ENCODE peak calls at places on chromosomes 16 and 17, in five cellular contexts. One of them, this sample, is unnamed.

GRCh38 chr16:30398660-30399434 is 3.6 kb downstream of the ZNF48 start:
- DNase-seq in OCI-LY7: no peak
- DNase-seq in fibroblast of pulmonary artery: no peak
- DNase-seq in foreskin fibroblast: no peak
- DNase-seq in CD8-positive, alpha-beta T cell: no peak
- DNase-seq in this sample: no peak

GRCh38 chr16:814974-815373 is 14.4 kb upstream of the GNG13 start:
- DNase-seq in CD8-positive, alpha-beta T cell: no peak
- DNase-seq in fibroblast of pulmonary artery: no peak
- DNase-seq in OCI-LY7: no peak
- DNase-seq in foreskin fibroblast: peak; percentile 61
- DNase-seq in this sample: peak; percentile 72

GRCh38 chr17:6539871-6540270 is 16.5 kb downstream of the PITPNM3 start:
- DNase-seq in OCI-LY7: no peak
- DNase-seq in fibroblast of pulmonary artery: no peak
- DNase-seq in CD8-positive, alpha-beta T cell: no peak
- DNase-seq in foreskin fibroblast: no peak
- DNase-seq in this sample: no peak

GRCh38 chr17:72039490-72039889 is 81.3 kb upstream of the SOX9 start:
- DNase-seq in OCI-LY7: no peak
- DNase-seq in foreskin fibroblast: no peak
- DNase-seq in fibroblast of pulmonary artery: no peak
- DNase-seq in CD8-positive, alpha-beta T cell: no peak
- DNase-seq in this sample: no peak

GRCh38 chr17:56679148-56679766 is 85.8 kb downstream of the NOG start:
- DNase-seq in foreskin fibroblast: peak; percentile 69
- DNase-seq in fibroblast of pulmonary artery: peak; percentile 41
- DNase-seq in OCI-LY7: peak; percentile 4
- DNase-seq in CD8-positive, alpha-beta T cell: no peak
- DNase-seq in this sample: peak; percentile 53

GRCh38 chr17:8991514-8992285 is 26.2 kb upstream of the PIK3R5 start:
- DNase-seq in foreskin fibroblast: peak; percentile 72
- DNase-seq in CD8-positive, alpha-beta T cell: peak; percentile 75
- DNase-seq in fibroblast of pulmonary artery: peak; percentile 72
- DNase-seq in OCI-LY7: peak; percentile 63
- DNase-seq in this sample: peak; percentile 82

GRCh38 chr17:6346387-6346786 is 88.5 kb downstream of the AIPL1 start:
- DNase-seq in foreskin fibroblast: no peak
- DNase-seq in OCI-LY7: no peak
- DNase-seq in fibroblast of pulmonary artery: no peak
- DNase-seq in CD8-positive, alpha-beta T cell: no peak
- DNase-seq in this sample: no peak

GRCh38 chr16:15502041-15502725 is 67.8 kb downstream of the BMERB1 start:
- DNase-seq in fibroblast of pulmonary artery: peak; percentile 87
- DNase-seq in foreskin fibroblast: peak; percentile 93
- DNase-seq in OCI-LY7: no peak
- DNase-seq in CD8-positive, alpha-beta T cell: no peak
- DNase-seq in this sample: peak; percentile 98

GRCh38 chr16:84643677-84644076 is 4.6 kb upstream of the KLHL36 start:
- DNase-seq in fibroblast of pulmonary artery: no peak
- DNase-seq in OCI-LY7: peak; percentile 89
- DNase-seq in CD8-positive, alpha-beta T cell: no peak
- DNase-seq in foreskin fibroblast: peak; percentile 49
- DNase-seq in this sample: no peak

GRCh38 chr17:4768281-4768680 is 3.4 kb upstream of the TM4SF5 start:
- DNase-seq in OCI-LY7: no peak
- DNase-seq in CD8-positive, alpha-beta T cell: no peak
- DNase-seq in fibroblast of pulmonary artery: no peak
- DNase-seq in foreskin fibroblast: no peak
- DNase-seq in this sample: no peak

GRCh38 chr16:75584108-75584507 is 17.9 kb downstream of the GABARAPL2 start:
- DNase-seq in fibroblast of pulmonary artery: no peak
- DNase-seq in OCI-LY7: peak; percentile 37
- DNase-seq in foreskin fibroblast: no peak
- DNase-seq in CD8-positive, alpha-beta T cell: no peak
- DNase-seq in this sample: no peak

GRCh38 chr17:62822080-62822904 is 14.2 kb upstream of the MARCHF10 start:
- DNase-seq in foreskin fibroblast: no peak
- DNase-seq in CD8-positive, alpha-beta T cell: no peak
- DNase-seq in fibroblast of pulmonary artery: peak; percentile 79
- DNase-seq in OCI-LY7: no peak
- DNase-seq in this sample: peak; percentile 64

GRCh38 chr16:8852534-8852933 is 16.3 kb downstream of the CARHSP1 start:
- DNase-seq in OCI-LY7: no peak
- DNase-seq in foreskin fibroblast: peak; percentile 27
- DNase-seq in CD8-positive, alpha-beta T cell: no peak
- DNase-seq in fibroblast of pulmonary artery: no peak
- DNase-seq in this sample: no peak

GRCh38 chr17:81295678-81296381 is 723 bp upstream of the SLC38A10 start:
- DNase-seq in OCI-LY7: peak; percentile 89
- DNase-seq in foreskin fibroblast: peak; percentile 66
- DNase-seq in CD8-positive, alpha-beta T cell: peak; percentile 52
- DNase-seq in fibroblast of pulmonary artery: peak; percentile 46
- DNase-seq in this sample: peak; percentile 56

GRCh38 chr17:79981661-79982101 is 54.0 kb downstream of the TBC1D16 start:
- DNase-seq in foreskin fibroblast: no peak
- DNase-seq in OCI-LY7: no peak
- DNase-seq in CD8-positive, alpha-beta T cell: no peak
- DNase-seq in fibroblast of pulmonary artery: no peak
- DNase-seq in this sample: no peak

GRCh38 chr16:50299508-50300105 is 33.3 kb downstream of the ADCY7 start:
- DNase-seq in OCI-LY7: no peak
- DNase-seq in fibroblast of pulmonary artery: no peak
- DNase-seq in CD8-positive, alpha-beta T cell: no peak
- DNase-seq in foreskin fibroblast: no peak
- DNase-seq in this sample: no peak

GRCh38 chr16:22353188-22353919 is 21.1 kb downstream of the CDR2 start:
- DNase-seq in fibroblast of pulmonary artery: peak; percentile 80
- DNase-seq in OCI-LY7: no peak
- DNase-seq in CD8-positive, alpha-beta T cell: peak; percentile 30
- DNase-seq in foreskin fibroblast: peak; percentile 72
- DNase-seq in this sample: peak; percentile 83

GRCh38 chr16:15477802-15478201 is 43.4 kb downstream of the BMERB1 start:
- DNase-seq in CD8-positive, alpha-beta T cell: no peak
- DNase-seq in foreskin fibroblast: no peak
- DNase-seq in fibroblast of pulmonary artery: no peak
- DNase-seq in OCI-LY7: no peak
- DNase-seq in this sample: peak; percentile 48

GRCh38 chr16:65384441-65384840 is 262.6 kb upstream of the CDH11 start:
- DNase-seq in CD8-positive, alpha-beta T cell: no peak
- DNase-seq in foreskin fibroblast: no peak
- DNase-seq in fibroblast of pulmonary artery: no peak
- DNase-seq in OCI-LY7: no peak
- DNase-seq in this sample: no peak

GRCh38 chr16:64711596-64711995 is 410.3 kb downstream of the CDH11 start:
- DNase-seq in fibroblast of pulmonary artery: no peak
- DNase-seq in foreskin fibroblast: no peak
- DNase-seq in OCI-LY7: no peak
- DNase-seq in CD8-positive, alpha-beta T cell: no peak
- DNase-seq in this sample: no peak

GRCh38 chr17:3528604-3529511 is 28.8 kb downstream of the TRPV3 start:
- DNase-seq in foreskin fibroblast: peak; percentile 32
- DNase-seq in fibroblast of pulmonary artery: peak; percentile 49
- DNase-seq in CD8-positive, alpha-beta T cell: no peak
- DNase-seq in OCI-LY7: no peak
- DNase-seq in this sample: peak; percentile 83

GRCh38 chr16:11497329-11497805 is 89.4 kb downstream of the LITAF start:
- DNase-seq in fibroblast of pulmonary artery: peak; percentile 55
- DNase-seq in foreskin fibroblast: peak; percentile 87
- DNase-seq in OCI-LY7: no peak
- DNase-seq in CD8-positive, alpha-beta T cell: no peak
- DNase-seq in this sample: peak; percentile 72

GRCh38 chr17:59753522-59754467 is 46.3 kb downstream of the VMP1 start:
- DNase-seq in OCI-LY7: peak; percentile 82
- DNase-seq in CD8-positive, alpha-beta T cell: peak; percentile 15
- DNase-seq in fibroblast of pulmonary artery: peak; percentile 95
- DNase-seq in foreskin fibroblast: peak; percentile 93
- DNase-seq in this sample: peak; percentile 96

GRCh38 chr16:14600164-14600563 is 29.9 kb downstream of the PARN start:
- DNase-seq in CD8-positive, alpha-beta T cell: no peak
- DNase-seq in foreskin fibroblast: peak; percentile 50
- DNase-seq in OCI-LY7: peak; percentile 47
- DNase-seq in fibroblast of pulmonary artery: peak; percentile 61
- DNase-seq in this sample: peak; percentile 67

GRCh38 chr16:85205747-85206471 is 93.6 kb upstream of the CIBAR2 start:
- DNase-seq in fibroblast of pulmonary artery: peak; percentile 50
- DNase-seq in OCI-LY7: no peak
- DNase-seq in foreskin fibroblast: peak; percentile 68
- DNase-seq in CD8-positive, alpha-beta T cell: no peak
- DNase-seq in this sample: peak; percentile 58

GRCh38 chr17:68600881-68601564 is at the start of gene FAM20A:
- DNase-seq in foreskin fibroblast: peak; percentile 55
- DNase-seq in CD8-positive, alpha-beta T cell: no peak
- DNase-seq in fibroblast of pulmonary artery: no peak
- DNase-seq in OCI-LY7: no peak
- DNase-seq in this sample: peak; percentile 5

GRCh38 chr16:57600048-57600835 is 28.2 kb upstream of the ADGRG1 start:
- DNase-seq in fibroblast of pulmonary artery: peak; percentile 61
- DNase-seq in CD8-positive, alpha-beta T cell: peak; percentile 39
- DNase-seq in foreskin fibroblast: peak; percentile 62
- DNase-seq in OCI-LY7: peak; percentile 47
- DNase-seq in this sample: peak; percentile 63

GRCh38 chr17:49213803-49214202 is 3.3 kb downstream of the ABI3 start:
- DNase-seq in CD8-positive, alpha-beta T cell: no peak
- DNase-seq in OCI-LY7: no peak
- DNase-seq in fibroblast of pulmonary artery: no peak
- DNase-seq in foreskin fibroblast: no peak
- DNase-seq in this sample: no peak

GRCh38 chr16:57991551-57992059 is 8.9 kb downstream of the ZNF319 start:
- DNase-seq in fibroblast of pulmonary artery: no peak
- DNase-seq in CD8-positive, alpha-beta T cell: no peak
- DNase-seq in foreskin fibroblast: no peak
- DNase-seq in OCI-LY7: no peak
- DNase-seq in this sample: no peak

GRCh38 chr17:66317629-66318028 is 15.2 kb downstream of the PRKCA start:
- DNase-seq in OCI-LY7: no peak
- DNase-seq in foreskin fibroblast: peak; percentile 34
- DNase-seq in fibroblast of pulmonary artery: no peak
- DNase-seq in CD8-positive, alpha-beta T cell: no peak
- DNase-seq in this sample: no peak

GRCh38 chr17:8696951-8697745 is 47.5 kb downstream of the CCDC42 start:
- DNase-seq in fibroblast of pulmonary artery: peak; percentile 96
- DNase-seq in CD8-positive, alpha-beta T cell: no peak
- DNase-seq in foreskin fibroblast: peak; percentile 53
- DNase-seq in OCI-LY7: no peak
- DNase-seq in this sample: peak; percentile 76

GRCh38 chr16:13896543-13897182 is 23.3 kb upstream of the ERCC4 start:
- DNase-seq in foreskin fibroblast: peak; percentile 24
- DNase-seq in OCI-LY7: peak; percentile 24
- DNase-seq in fibroblast of pulmonary artery: peak; percentile 8
- DNase-seq in CD8-positive, alpha-beta T cell: no peak
- DNase-seq in this sample: no peak

GRCh38 chr16:85619089-85619850 is 6.1 kb downstream of the GSE1 start:
- DNase-seq in fibroblast of pulmonary artery: no peak
- DNase-seq in OCI-LY7: no peak
- DNase-seq in foreskin fibroblast: no peak
- DNase-seq in CD8-positive, alpha-beta T cell: no peak
- DNase-seq in this sample: no peak

GRCh38 chr16:12468552-12468951 is 335.1 kb downstream of the CPPED1 start:
- DNase-seq in OCI-LY7: peak; percentile 10
- DNase-seq in fibroblast of pulmonary artery: no peak
- DNase-seq in CD8-positive, alpha-beta T cell: no peak
- DNase-seq in foreskin fibroblast: no peak
- DNase-seq in this sample: no peak

GRCh38 chr17:75571885-75572215 is 15.8 kb upstream of the MYO15B start:
- DNase-seq in fibroblast of pulmonary artery: no peak
- DNase-seq in OCI-LY7: no peak
- DNase-seq in foreskin fibroblast: no peak
- DNase-seq in CD8-positive, alpha-beta T cell: no peak
- DNase-seq in this sample: no peak

GRCh38 chr17:75571197-75571884 is 16.3 kb upstream of the MYO15B start:
- DNase-seq in fibroblast of pulmonary artery: peak; percentile 24
- DNase-seq in CD8-positive, alpha-beta T cell: no peak
- DNase-seq in OCI-LY7: peak; percentile 97
- DNase-seq in foreskin fibroblast: peak; percentile 42
- DNase-seq in this sample: peak; percentile 26

GRCh38 chr17:75568412-75569255 is 19.0 kb upstream of the MYO15B start:
- DNase-seq in CD8-positive, alpha-beta T cell: no peak
- DNase-seq in foreskin fibroblast: no peak
- DNase-seq in OCI-LY7: no peak
- DNase-seq in fibroblast of pulmonary artery: no peak
- DNase-seq in this sample: no peak

GRCh38 chr17:75570034-75570676 is 17.4 kb upstream of the MYO15B start:
- DNase-seq in CD8-positive, alpha-beta T cell: no peak
- DNase-seq in fibroblast of pulmonary artery: no peak
- DNase-seq in foreskin fibroblast: no peak
- DNase-seq in OCI-LY7: no peak
- DNase-seq in this sample: no peak

GRCh38 chr17:75570772-75571171 is 16.8 kb upstream of the MYO15B start:
- DNase-seq in CD8-positive, alpha-beta T cell: no peak
- DNase-seq in fibroblast of pulmonary artery: no peak
- DNase-seq in OCI-LY7: no peak
- DNase-seq in foreskin fibroblast: no peak
- DNase-seq in this sample: no peak
- TF ChIP-seq CTCF in CD8-positive, alpha-beta T cell: no peak
- TF ChIP-seq CTCF in fibroblast of pulmonary artery: no peak
- TF ChIP-seq CTCF in OCI-LY7: no peak
- TF ChIP-seq CTCF in foreskin fibroblast: no peak
- TF ChIP-seq CTCF in this sample: no peak

GRCh38 chr17:40817103-40817682 is 5.2 kb downstream of the KRT10 start:
- DNase-seq in fibroblast of pulmonary artery: no peak
- DNase-seq in OCI-LY7: no peak
- DNase-seq in foreskin fibroblast: no peak
- DNase-seq in CD8-positive, alpha-beta T cell: no peak
- DNase-seq in this sample: no peak
- H3K4me3 ChIP-seq in fibroblast of pulmonary artery: no peak overlapping the region
- H3K4me3 ChIP-seq in OCI-LY7: peak overlapping the region; percentile 78
- H3K4me3 ChIP-seq in foreskin fibroblast: no peak overlapping the region
- H3K4me3 ChIP-seq in CD8-positive, alpha-beta T cell: no peak overlapping the region
- H3K4me3 ChIP-seq in this sample: no peak overlapping the region

GRCh38 chr16:87840462-87840978 is 28.8 kb downstream of the SLC7A5 start:
- DNase-seq in CD8-positive, alpha-beta T cell: no peak
- DNase-seq in OCI-LY7: no peak
- DNase-seq in foreskin fibroblast: no peak
- DNase-seq in fibroblast of pulmonary artery: no peak
- DNase-seq in this sample: no peak
- TF ChIP-seq CTCF in CD8-positive, alpha-beta T cell: no peak
- TF ChIP-seq CTCF in OCI-LY7: peak; percentile 27
- TF ChIP-seq CTCF in foreskin fibroblast: no peak
- TF ChIP-seq CTCF in fibroblast of pulmonary artery: no peak
- TF ChIP-seq CTCF in this sample: peak; percentile 15

DNA sequence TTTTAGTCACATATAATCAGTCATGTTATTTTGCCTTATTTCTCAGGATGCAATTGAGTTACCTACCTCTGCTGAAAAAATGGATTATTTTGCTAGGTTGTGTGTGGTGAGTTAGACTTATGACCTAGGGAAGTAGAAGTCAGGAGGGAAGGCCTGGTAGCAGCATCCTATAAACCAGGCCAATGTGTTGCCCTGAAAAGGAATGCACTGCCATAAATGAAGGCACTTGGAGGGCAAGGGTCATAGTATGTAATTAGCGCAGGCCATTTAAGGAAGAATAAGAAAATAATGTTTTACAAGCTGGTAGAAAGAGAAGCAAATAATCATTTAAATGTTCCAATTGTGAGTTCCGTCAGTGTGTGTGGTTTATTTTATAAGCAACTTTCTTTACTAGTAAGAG is 698.8 kb downstream of the KCNJ2 start:
- DNase-seq in OCI-LY7: no peak
- DNase-seq in fibroblast of pulmonary artery: no peak
- DNase-seq in foreskin fibroblast: no peak
- DNase-seq in CD8-positive, alpha-beta T cell: no peak
- DNase-seq in this sample: no peak
- H3K4me3 ChIP-seq in OCI-LY7: no peak overlapping the region
- H3K4me3 ChIP-seq in fibroblast of pulmonary artery: no peak overlapping the region
- H3K4me3 ChIP-seq in foreskin fibroblast: no peak overlapping the region
- H3K4me3 ChIP-seq in CD8-positive, alpha-beta T cell: no peak overlapping the region
- H3K4me3 ChIP-seq in this sample: no peak overlapping the region

This sample was measured in choroid plexus epithelial cell.